ENCODE peak calls at places on chromosome 17, in six cellular contexts. G is C1 segment of cervical spinal cord, C is amniotic epithelial cell, F is posterior cingulate gyrus, V is tibial nerve, D is HCT116. K is an unnamed sample.
A peak's percentile ranks its signal among the peaks of the same experiment; 100 is the strongest.

GRCh38 chr17:51119415-51120356 is 982 bp downstream of the SPAG9 start:
- DNase-seq in G (no peak), C (peak; percentile 32), F (no peak), V (peak; percentile 32), D (peak; percentile 38), K (no peak)

GRCh38 chr17:28744104-28744801 is 442 bp downstream of the TRAF4 start:
- DNase-seq in G (no peak), C (peak; percentile 28), F (no peak), V (peak; percentile 54), D (no peak), K (peak; percentile 58)

GRCh38 chr17:42178817-42179216 is 2.1 kb downstream of the KCNH4 start:
- DNase-seq in G (no peak), C (no peak), F (no peak), V (no peak), D (no peak), K (no peak)

GRCh38 chr17:20986767-20987510 is 55.9 kb downstream of the USP22 start:
- DNase-seq in G (no peak), C (no peak), F (no peak), V (no peak), D (no peak), K (no peak)

GRCh38 chr17:21029032-21029431 is 13.8 kb downstream of the USP22 start:
- DNase-seq in G (peak; percentile 34), C (peak; percentile 91), F (no peak), V (no peak), D (no peak), K (no peak)

GRCh38 chr17:2177235-2177811 is 122.4 kb downstream of the HIC1 start:
- DNase-seq in G (no peak), C (no peak), F (no peak), V (no peak), D (no peak), K (no peak)

GRCh38 chr17:3381957-3382356 is 4.2 kb downstream of the OR3A2 start:
- DNase-seq in G (no peak), C (no peak), F (no peak), V (no peak), D (no peak), K (no peak)

GRCh38 chr17:37769050-37769449 is 24.2 kb upstream of the HNF1B start:
- DNase-seq in G (no peak), C (no peak), F (no peak), V (no peak), D (no peak), K (no peak)

GRCh38 chr17:43766413-43767052 is 7.9 kb upstream of the SOST start:
- DNase-seq in G (peak; percentile 5), C (peak; percentile 33), F (no peak), V (peak; percentile 68), D (peak; percentile 39), K (no peak)

K was measured in anterior cingulate cortex.